ENCODE peak calls at places on chromosomes 1 and 21, in eight cellular contexts. P is Right ventricle myocardium superior; W is activated gamma-delta T cell treated with Interleukin-2 at 50 U/mL for 16 hours; T is RWPE2; Q is posterior cingulate gyrus; K is right lobe of liver; N is mucosa of gallbladder; E is stimulated activated CD4-positive, alpha-beta T cell treated with anti-CD3 and anti-CD28 coated beads, Interleukin-1b, Interleukin-23, amount 100 ng/mL, for 4 hours. I is an unnamed sample.

GRCh38 chr1:41340655-41341364 is 20.4 kb upstream of the FOXO6 start:
- DNase-seq in P (no peak), W (no peak), T (no peak), Q (no peak), K (no peak), N (no peak), E (no peak), I (no peak)

GRCh38 chr21:25563399-25564116 is 43.7 kb downstream of the MRPL39 start:
- DNase-seq in P (no peak), W (no peak), T (no peak), Q (no peak), K (no peak), N (no peak), E (no peak), I (peak)

GRCh38 chr1:157240495-157241184 is 102.4 kb upstream of the ETV3 start:
- DNase-seq in P (no peak), W (no peak), T (no peak), Q (no peak), K (peak), N (peak), E (no peak), I (no peak)

GRCh38 chr21:38319781-38320180 is 63.0 kb downstream of the KCNJ15 start:
- DNase-seq in P (no peak), W (no peak), T (no peak), Q (no peak), K (no peak), N (no peak), E (no peak), I (peak)

GRCh38 chr1:51317798-51318197 is 12.6 kb downstream of the TTC39A start:
- DNase-seq in P (no peak), W (no peak), T (no peak), Q (no peak), K (peak), N (no peak), E (no peak), I (no peak)

GRCh38 chr1:224340711-224341384 is 10.9 kb upstream of the NVL start:
- DNase-seq in P (peak), W (peak), T (no peak), Q (no peak), K (peak), N (no peak), E (peak), I (peak)

GRCh38 chr1:145871994-145872411 is 13.1 kb upstream of the PIAS3 start:
- DNase-seq in P (peak), W (peak), T (no peak), Q (peak), K (peak), N (no peak), E (peak), I (peak)

GRCh38 chr1:45583264-45583665 is 576 bp upstream of the NASP start:
- DNase-seq in P (peak), W (peak), T (peak), Q (peak), K (peak), N (peak), E (peak), I (peak)

GRCh38 chr1:203084588-203085527 is 954 bp downstream of the MYOG start:
- DNase-seq in P (no peak), W (no peak), T (no peak), Q (no peak), K (no peak), N (no peak), E (no peak), I (no peak)

GRCh38 chr1:178580096-178580495 is 67.2 kb downstream of the TEX35 start:
- DNase-seq in P (no peak), W (no peak), T (no peak), Q (no peak), K (no peak), N (no peak), E (no peak), I (no peak)

GRCh38 chr1:248000169-248000568 is 13.3 kb upstream of the OR2L5 start:
- DNase-seq in P (no peak), W (no peak), T (no peak), Q (no peak), K (no peak), N (no peak), E (no peak), I (no peak)

GRCh38 chr1:152191260-152191659 is 32.2 kb upstream of the RPTN start:
- DNase-seq in P (no peak), W (no peak), T (peak), Q (no peak), K (no peak), N (no peak), E (no peak), I (no peak)

GRCh38 chr1:115115521-115116161 is 26.3 kb upstream of the TSPAN2 start:
- DNase-seq in P (no peak), W (no peak), T (no peak), Q (no peak), K (no peak), N (no peak), E (no peak), I (no peak)

GRCh38 chr1:236451796-236452373 is 57.8 kb downstream of the EDARADD start:
- DNase-seq in P (no peak), W (peak), T (no peak), Q (no peak), K (no peak), N (peak), E (peak), I (no peak)

GRCh38 chr1:94602802-94603625 is 61.5 kb upstream of the F3 start:
- DNase-seq in P (no peak), W (no peak), T (no peak), Q (no peak), K (no peak), N (no peak), E (no peak), I (no peak)

GRCh38 chr1:114756949-114757454 is 782 bp downstream of the CSDE1 start:
- DNase-seq in P (peak), W (no peak), T (no peak), Q (no peak), K (peak), N (no peak), E (no peak), I (peak)

GRCh38 chr1:64895500-64895899 is 70.8 kb downstream of the JAK1 start:
- DNase-seq in P (no peak), W (no peak), T (no peak), Q (no peak), K (no peak), N (no peak), E (no peak), I (peak)

GRCh38 chr1:201461193-201461657 is 7.8 kb downstream of the PHLDA3 start:
- DNase-seq in P (no peak), W (no peak), T (peak), Q (no peak), K (no peak), N (peak), E (no peak), I (peak)

GRCh38 chr1:223761416-223761815 is 49.1 kb downstream of the CAPN2 start:
- DNase-seq in P (no peak), W (no peak), T (no peak), Q (no peak), K (no peak), N (no peak), E (no peak), I (no peak)

GRCh38 chr1:62723841-62724240 is 35.7 kb upstream of the DOCK7 start:
- DNase-seq in P (no peak), W (no peak), T (no peak), Q (no peak), K (no peak), N (no peak), E (no peak), I (no peak)